ENCODE peak calls at places on chromosomes 6 and 20, in six cellular contexts. Z is Panc1; S is non-pigmented ciliary epithelial cell; M is left lung; G is activated CD4-positive, CD25-positive, alpha-beta regulatory T cell; A is DMS153. Q is an unnamed sample.

GRCh38 chr6:149895702-149896310 is 2.1 kb downstream of the RAET1E start:
- DNase-seq in Z (no peak), S (no peak), M (peak; percentile 53), G (no peak), A (peak; percentile 79), Q (no peak)

GRCh38 chr6:5657684-5658429 is 348.9 kb downstream of the NRN1 start:
- DNase-seq in Z (no peak), S (no peak), M (no peak), G (no peak), A (no peak), Q (no peak)

GRCh38 chr6:159979136-159979874 is 10.4 kb downstream of the IGF2R start:
- DNase-seq in Z (no peak), S (no peak), M (peak; percentile 68), G (peak; percentile 45), A (peak; percentile 91), Q (no peak)

GRCh38 chr6:13559251-13559650 is 15.2 kb upstream of the SIRT5 start:
- DNase-seq in Z (no peak), S (no peak), M (no peak), G (no peak), A (peak; percentile 13), Q (no peak)

GRCh38 chr20:21048841-21049273 is 57.3 kb downstream of the LINC00237 start:
- DNase-seq in Z (no peak), S (no peak), M (no peak), G (peak; percentile 21), A (peak; percentile 22), Q (no peak)

GRCh38 chr20:2342243-2342642 is 38.5 kb upstream of the TGM6 start:
- DNase-seq in Z (no peak), S (no peak), M (no peak), G (no peak), A (no peak), Q (no peak)

GRCh38 chr20:24441600-24441999 is 27.8 kb upstream of the SYNDIG1 start:
- DNase-seq in Z (no peak), S (no peak), M (no peak), G (no peak), A (no peak), Q (no peak)

GRCh38 chr6:137975058-137975940 is 108.2 kb downstream of the TNFAIP3 start:
- DNase-seq in Z (no peak), S (no peak), M (no peak), G (no peak), A (no peak), Q (no peak)

GRCh38 chr6:109227646-109228045 is 132.3 kb downstream of the CEP57L1 start:
- DNase-seq in Z (no peak), S (no peak), M (no peak), G (no peak), A (no peak), Q (no peak)

GRCh38 chr6:132813173-132813856 is 1.1 kb upstream of the RPS12 start:
- DNase-seq in Z (no peak), S (no peak), M (peak; percentile 49), G (peak; percentile 44), A (peak; percentile 25), Q (no peak)

GRCh38 chr6:55069132-55069781 is 105.1 kb upstream of the HCRTR2 start:
- DNase-seq in Z (peak; percentile 25), S (peak; percentile 31), M (no peak), G (no peak), A (no peak), Q (peak; percentile 23)

GRCh38 chr20:9081423-9081966 is 12.6 kb downstream of the PLCB4 start:
- DNase-seq in Z (no peak), S (no peak), M (no peak), G (no peak), A (no peak), Q (no peak)

GRCh38 chr6:119587537-119587936 is 238.0 kb upstream of the MAN1A1 start:
- DNase-seq in Z (no peak), S (no peak), M (no peak), G (no peak), A (no peak), Q (no peak)

GRCh38 chr20:34579191-34579661 is 20.7 kb downstream of the MAP1LC3A start:
- DNase-seq in Z (no peak), S (no peak), M (no peak), G (no peak), A (peak; percentile 63), Q (no peak)

GRCh38 chr20:17505664-17506517 is 25.3 kb downstream of the BFSP1 start:
- DNase-seq in Z (no peak), S (peak; percentile 31), M (no peak), G (peak; percentile 20), A (no peak), Q (no peak)

GRCh38 chr6:46105568-46105967 is 24.2 kb upstream of the ENPP4 start:
- DNase-seq in Z (no peak), S (no peak), M (no peak), G (no peak), A (no peak), Q (no peak)

GRCh38 chr20:10200329-10200728 is 18.3 kb upstream of the SNAP25 start:
- DNase-seq in Z (no peak), S (no peak), M (no peak), G (no peak), A (no peak), Q (no peak)

GRCh38 chr20:44688053-44688625 is 27.0 kb upstream of the CCN5 start:
- DNase-seq in Z (no peak), S (no peak), M (no peak), G (no peak), A (no peak), Q (no peak)

GRCh38 chr20:62662422-62662821 is 20.1 kb downstream of the SLCO4A1 start:
- DNase-seq in Z (no peak), S (peak; percentile 15), M (no peak), G (no peak), A (no peak), Q (peak; percentile 32)

GRCh38 chr20:23122959-23123655 is 37.0 kb upstream of the CD93 start:
- DNase-seq in Z (no peak), S (no peak), M (peak; percentile 24), G (no peak), A (no peak), Q (no peak)

GRCh38 chr20:37904008-37904675 is 1.2 kb downstream of the VSTM2L start:
- DNase-seq in Z (no peak), S (no peak), M (no peak), G (no peak), A (no peak), Q (no peak)

GRCh38 chr6:134539865-134540323 is 222.0 kb upstream of the SGK1 start:
- DNase-seq in Z (no peak), S (no peak), M (no peak), G (no peak), A (peak; percentile 35), Q (no peak)

GRCh38 chr6:157946865-157947532 is 34.7 kb upstream of the SYNJ2 start:
- DNase-seq in Z (peak; percentile 25), S (no peak), M (no peak), G (no peak), A (no peak), Q (no peak)

GRCh38 chr6:109892451-109893435 is 85.4 kb upstream of the GPR6 start:
- DNase-seq in Z (no peak), S (no peak), M (peak; percentile 33), G (no peak), A (peak; percentile 96), Q (no peak)

GRCh38 chr20:45725134-45725533 is 3.0 kb downstream of the SPINT4 start:
- DNase-seq in Z (no peak), S (no peak), M (no peak), G (no peak), A (no peak), Q (no peak)

GRCh38 chr20:1907586-1907985 is 12.4 kb downstream of the SIRPA start:
- DNase-seq in Z (no peak), S (no peak), M (no peak), G (no peak), A (no peak), Q (no peak)

GRCh38 chr20:56764671-56765070 is 135.6 kb downstream of the TFAP2C start:
- DNase-seq in Z (no peak), S (no peak), M (no peak), G (no peak), A (no peak), Q (no peak)

GRCh38 chr6:166009385-166010031 is 158.1 kb downstream of the TBXT start:
- DNase-seq in Z (no peak), S (no peak), M (no peak), G (no peak), A (no peak), Q (no peak)

GRCh38 chr20:53028337-53029007 is 56.3 kb downstream of the TSHZ2 start:
- DNase-seq in Z (no peak), S (no peak), M (no peak), G (no peak), A (no peak), Q (no peak)

GRCh38 chr20:47576516-47577033 is 74.9 kb downstream of the NCOA3 start:
- DNase-seq in Z (no peak), S (peak; percentile 74), M (peak; percentile 64), G (no peak), A (peak; percentile 53), Q (peak; percentile 65)

GRCh38 chr6:157764346-157765068 is 58.5 kb upstream of the SNX9 start:
- DNase-seq in Z (peak; percentile 98), S (peak; percentile 98), M (peak; percentile 94), G (peak; percentile 44), A (no peak), Q (peak; percentile 99)

GRCh38 chr6:81937296-81937937 is 184.9 kb upstream of the TENT5A start:
- DNase-seq in Z (no peak), S (peak; percentile 22), M (no peak), G (no peak), A (no peak), Q (no peak)

GRCh38 chr6:161745594-161745993 is 471.7 kb upstream of the AGPAT4 start:
- DNase-seq in Z (no peak), S (no peak), M (no peak), G (no peak), A (no peak), Q (no peak)

Q was measured in AG04450.